ENCODE peak calls at places on chromosomes 5 and 9, in six cellular contexts. One of them, this sample, is unnamed.

GRCh38 chr9:78044189-78044588 is 12.6 kb upstream of the GNAQ start:
- DNase-seq in trophoblast cell: no peak
- DNase-seq in H1: no peak
- DNase-seq in IMR-90: no peak
- DNase-seq in mesenchymal stem cell: no peak
- DNase-seq in H9: no peak
- DNase-seq in this sample: no peak

GRCh38 chr5:108615216-108615615 is 132.5 kb upstream of the FER start:
- DNase-seq in IMR-90: peak
- DNase-seq in trophoblast cell: no peak
- DNase-seq in H1: no peak
- DNase-seq in mesenchymal stem cell: no peak
- DNase-seq in H9: no peak
- DNase-seq in this sample: no peak

GRCh38 chr5:132714456-132715307 is 22.7 kb downstream of the KIF3A start:
- DNase-seq in H1: no peak
- DNase-seq in H9: no peak
- DNase-seq in trophoblast cell: no peak
- DNase-seq in IMR-90: peak
- DNase-seq in mesenchymal stem cell: peak
- DNase-seq in this sample: no peak

GRCh38 chr5:107594253-107595045 is 76.3 kb downstream of the EFNA5 start:
- DNase-seq in mesenchymal stem cell: no peak
- DNase-seq in trophoblast cell: no peak
- DNase-seq in IMR-90: no peak
- DNase-seq in H1: no peak
- DNase-seq in H9: no peak
- DNase-seq in this sample: no peak

GRCh38 chr5:81241001-81241400 is 7.9 kb downstream of the CKMT2 start:
- DNase-seq in IMR-90: no peak
- DNase-seq in H1: no peak
- DNase-seq in H9: no peak
- DNase-seq in trophoblast cell: no peak
- DNase-seq in mesenchymal stem cell: no peak
- DNase-seq in this sample: no peak

GRCh38 chr5:139881145-139881733 is 85.6 kb downstream of the PSD2 start:
- DNase-seq in H1: no peak
- DNase-seq in trophoblast cell: no peak
- DNase-seq in IMR-90: no peak
- DNase-seq in H9: no peak
- DNase-seq in mesenchymal stem cell: peak
- DNase-seq in this sample: no peak

GRCh38 chr5:88683506-88684135 is 199.4 kb downstream of the MEF2C start:
- DNase-seq in H1: peak
- DNase-seq in IMR-90: no peak
- DNase-seq in mesenchymal stem cell: no peak
- DNase-seq in trophoblast cell: no peak
- DNase-seq in H9: peak
- DNase-seq in this sample: no peak

GRCh38 chr5:135204151-135204600 is 170.1 kb upstream of the PITX1 start:
- DNase-seq in trophoblast cell: no peak
- DNase-seq in mesenchymal stem cell: peak
- DNase-seq in H1: no peak
- DNase-seq in IMR-90: peak
- DNase-seq in H9: no peak
- DNase-seq in this sample: no peak

GRCh38 chr9:95807326-95807947 is 68.1 kb upstream of the ERCC6L2 start:
- DNase-seq in H9: no peak
- DNase-seq in IMR-90: peak
- DNase-seq in H1: no peak
- DNase-seq in mesenchymal stem cell: peak
- DNase-seq in trophoblast cell: no peak
- DNase-seq in this sample: no peak

GRCh38 chr5:98483301-98483700 is 290.2 kb upstream of the RGMB start:
- DNase-seq in H9: no peak
- DNase-seq in mesenchymal stem cell: peak
- DNase-seq in H1: no peak
- DNase-seq in trophoblast cell: no peak
- DNase-seq in IMR-90: peak
- DNase-seq in this sample: no peak

DNA sequence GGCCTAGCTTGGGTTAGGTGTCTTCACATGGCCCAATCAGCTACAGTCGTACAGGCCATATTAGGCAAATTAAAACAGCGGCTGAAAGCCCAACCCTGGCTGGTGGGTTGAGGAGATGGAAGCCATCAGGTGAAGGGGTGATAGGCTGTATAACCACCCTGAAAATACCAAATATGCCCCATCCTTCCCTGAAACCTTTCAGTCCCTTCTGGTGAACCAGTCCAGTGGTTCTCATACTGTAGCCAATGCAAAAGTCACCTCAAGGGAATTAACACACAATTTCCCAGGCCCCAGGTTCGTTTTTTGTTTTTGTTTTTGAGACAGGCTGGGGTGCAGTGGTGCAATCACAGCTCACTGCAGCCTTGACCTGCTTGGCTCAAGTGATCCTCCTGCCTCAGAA is 19.8 kb upstream of the KCNV2 start:
- DNase-seq in IMR-90: no peak
- DNase-seq in H9: no peak
- DNase-seq in mesenchymal stem cell: no peak
- DNase-seq in trophoblast cell: no peak
- DNase-seq in H1: no peak
- DNase-seq in this sample: no peak
- H3K14ac ChIP-seq in IMR-90: no peak
- H3K14ac ChIP-seq in H9: no peak
- H3K14ac ChIP-seq in mesenchymal stem cell: no peak
- H3K14ac ChIP-seq in trophoblast cell: no peak
- H3K14ac ChIP-seq in H1: no peak
- H3K14ac ChIP-seq in this sample: no peak

DNA sequence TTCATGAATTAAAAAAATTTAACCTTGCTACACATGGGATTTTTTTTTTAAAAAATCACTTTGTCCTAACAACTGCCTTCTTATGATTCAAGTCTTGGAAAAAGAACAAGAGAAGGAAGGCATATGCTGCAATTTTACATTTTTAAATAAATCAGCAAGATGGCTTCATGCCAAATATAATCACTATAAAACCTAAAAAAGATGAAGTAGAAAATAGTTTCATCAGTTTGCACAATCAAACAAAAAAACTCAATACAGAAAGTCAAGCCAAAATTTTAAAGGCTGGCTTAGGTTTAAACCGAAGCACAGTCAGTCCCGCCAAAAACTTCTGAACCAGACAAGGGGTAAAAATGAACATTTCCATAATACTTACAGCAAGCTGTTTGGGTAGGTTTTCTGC is 57.4 kb downstream of the ZFR start:
- DNase-seq in mesenchymal stem cell: no peak
- DNase-seq in trophoblast cell: no peak
- DNase-seq in H1: no peak
- DNase-seq in H9: no peak
- DNase-seq in IMR-90: no peak
- DNase-seq in this sample: no peak
- H3K14ac ChIP-seq in mesenchymal stem cell: no peak
- H3K14ac ChIP-seq in trophoblast cell: no peak
- H3K14ac ChIP-seq in H1: no peak
- H3K14ac ChIP-seq in H9: no peak
- H3K14ac ChIP-seq in IMR-90: no peak
- H3K14ac ChIP-seq in this sample: no peak

DNA sequence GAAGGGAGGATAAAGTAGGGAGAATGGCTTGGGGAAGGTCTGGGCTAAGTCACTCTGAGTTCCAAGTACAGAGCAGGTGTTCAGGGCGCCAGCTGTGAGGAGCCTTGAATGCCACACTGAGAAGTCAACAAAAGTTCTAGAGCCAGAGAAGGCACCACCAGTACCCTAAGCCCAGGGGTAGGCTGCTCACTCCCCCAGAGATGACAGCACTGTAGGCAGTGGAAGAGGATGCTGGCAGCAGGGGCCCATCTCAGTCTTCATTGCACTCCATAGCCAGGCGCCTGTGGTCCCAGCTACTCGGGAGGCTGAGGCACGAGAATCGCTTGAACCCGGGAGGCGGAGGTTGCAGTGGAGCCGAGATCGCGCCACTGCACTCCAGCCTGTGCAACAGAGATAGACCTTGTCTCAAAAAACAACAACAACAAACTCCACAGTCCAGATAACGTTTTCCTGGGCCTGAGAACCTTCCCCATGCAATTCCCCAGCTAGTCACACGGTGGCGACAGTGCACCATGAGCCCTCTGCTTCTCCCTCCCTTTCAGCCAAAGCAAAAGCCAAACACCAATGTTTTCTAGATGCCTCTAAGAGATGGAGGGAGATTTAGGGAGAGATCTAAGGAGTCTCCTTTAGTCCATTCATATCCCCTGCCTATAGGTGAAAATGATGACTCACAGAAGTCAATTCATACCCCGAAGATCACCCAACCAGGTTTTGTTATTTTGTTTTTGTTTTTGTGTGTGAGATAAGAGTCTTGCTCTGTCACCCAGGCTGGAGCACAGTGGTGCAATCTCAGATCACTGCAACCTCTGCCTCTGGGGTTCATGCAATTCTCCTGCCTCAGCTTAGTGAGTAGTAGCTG is 19.8 kb upstream of the NSD1 start:
- DNase-seq in mesenchymal stem cell: peak
- DNase-seq in H1: peak
- DNase-seq in IMR-90: peak
- DNase-seq in H9: peak
- DNase-seq in trophoblast cell: peak
- DNase-seq in this sample: peak
- H3K14ac ChIP-seq in mesenchymal stem cell: no peak
- H3K14ac ChIP-seq in H1: no peak
- H3K14ac ChIP-seq in IMR-90: no peak
- H3K14ac ChIP-seq in H9: no peak
- H3K14ac ChIP-seq in trophoblast cell: no peak
- H3K14ac ChIP-seq in this sample: no peak

GRCh38 chr5:62614355-62614754 is 35.7 kb downstream of the LRRC70 start:
- DNase-seq in mesenchymal stem cell: no peak
- DNase-seq in IMR-90: no peak
- DNase-seq in trophoblast cell: no peak
- DNase-seq in H9: peak
- DNase-seq in H1: no peak
- DNase-seq in this sample: no peak
- H3K14ac ChIP-seq in mesenchymal stem cell: peak
- H3K14ac ChIP-seq in IMR-90: no peak
- H3K14ac ChIP-seq in trophoblast cell: no peak
- H3K14ac ChIP-seq in H9: no peak
- H3K14ac ChIP-seq in H1: no peak
- H3K14ac ChIP-seq in this sample: no peak

DNA sequence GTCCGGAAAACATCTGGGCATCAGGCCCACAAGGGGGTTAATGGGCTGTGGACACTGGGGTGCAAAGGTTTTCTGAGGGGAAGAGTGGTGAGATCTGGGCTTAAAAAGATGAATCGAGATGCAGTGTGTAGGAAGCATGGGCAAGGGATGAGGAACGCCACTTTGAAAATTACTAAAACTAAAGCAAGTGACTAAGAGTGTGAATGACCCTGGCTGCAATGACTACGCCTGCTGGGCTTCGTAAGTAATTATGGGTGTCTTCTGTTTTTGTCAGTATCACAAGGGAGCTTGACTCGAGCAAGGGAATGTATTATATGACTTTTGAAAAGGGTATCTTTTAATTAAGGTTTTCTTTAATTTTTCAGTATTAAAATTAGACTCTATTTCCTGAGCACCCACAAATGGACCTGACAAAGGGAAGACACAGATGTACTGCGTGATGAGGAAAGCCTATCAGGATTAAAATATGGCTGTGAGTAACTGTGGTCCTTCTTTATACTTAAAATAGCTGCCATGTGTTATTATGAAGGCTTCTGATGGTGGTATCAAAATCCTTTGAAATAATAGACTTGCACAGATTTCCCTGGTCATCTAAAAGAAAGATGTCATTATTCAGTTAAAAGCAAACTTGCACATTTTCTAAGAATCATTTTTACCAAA is 4.2 kb downstream of the CTXN3 start:
- DNase-seq in H1: no peak
- DNase-seq in mesenchymal stem cell: no peak
- DNase-seq in IMR-90: no peak
- DNase-seq in trophoblast cell: no peak
- DNase-seq in H9: no peak
- DNase-seq in this sample: no peak
- H3K14ac ChIP-seq in H1: no peak
- H3K14ac ChIP-seq in mesenchymal stem cell: no peak
- H3K14ac ChIP-seq in IMR-90: no peak
- H3K14ac ChIP-seq in trophoblast cell: no peak
- H3K14ac ChIP-seq in H9: no peak
- H3K14ac ChIP-seq in this sample: no peak

DNA sequence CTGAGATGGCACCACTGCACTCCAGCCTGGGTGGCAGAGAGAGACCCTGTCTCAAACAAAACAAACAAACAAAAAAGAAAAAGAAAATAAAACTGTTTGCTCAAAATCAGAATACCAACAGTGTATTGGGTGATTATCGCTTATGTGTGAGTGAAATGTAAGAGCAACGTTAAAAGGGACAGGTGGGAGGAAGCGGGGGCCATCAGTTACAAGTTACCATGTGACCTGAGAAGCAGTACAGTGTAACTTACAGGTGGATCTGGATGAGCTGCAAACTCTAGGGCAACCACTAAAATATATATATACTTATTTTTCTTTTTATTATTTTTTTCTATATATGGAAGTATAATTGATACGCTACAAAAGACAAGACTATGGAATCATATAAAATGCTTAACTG is 93.4 kb downstream of the KCNT1 start:
- DNase-seq in mesenchymal stem cell: no peak
- DNase-seq in IMR-90: no peak
- DNase-seq in trophoblast cell: no peak
- DNase-seq in H1: no peak
- DNase-seq in H9: no peak
- DNase-seq in this sample: no peak
- H3K14ac ChIP-seq in mesenchymal stem cell: no peak
- H3K14ac ChIP-seq in IMR-90: no peak
- H3K14ac ChIP-seq in trophoblast cell: no peak
- H3K14ac ChIP-seq in H1: no peak
- H3K14ac ChIP-seq in H9: no peak
- H3K14ac ChIP-seq in this sample: no peak